ENCODE peak calls at places on chromosomes 16 and 17, in seven cellular contexts. One of them, this sample, is unnamed.

GRCh38 chr16:52068447-52069074 is 478.4 kb downstream of the TOX3 start:
- DNase-seq in H1: peak
- DNase-seq in GM12878: no peak
- DNase-seq in stomach: peak
- DNase-seq in sigmoid colon: no peak
- DNase-seq in GM23338: peak
- DNase-seq in breast epithelium: no peak
- DNase-seq in this sample: no peak

GRCh38 chr16:11380836-11381235 is 35.6 kb downstream of the RMI2 start:
- DNase-seq in sigmoid colon: peak
- DNase-seq in breast epithelium: no peak
- DNase-seq in stomach: no peak
- DNase-seq in GM23338: no peak
- DNase-seq in H1: no peak
- DNase-seq in GM12878: no peak
- DNase-seq in this sample: peak

GRCh38 chr17:3335876-3336275 is 37.7 kb upstream of the OR3A1 start:
- DNase-seq in stomach: no peak
- DNase-seq in breast epithelium: no peak
- DNase-seq in GM23338: peak
- DNase-seq in GM12878: no peak
- DNase-seq in H1: no peak
- DNase-seq in sigmoid colon: no peak
- DNase-seq in this sample: no peak

GRCh38 chr16:80407265-80407987 is 133.4 kb upstream of the DYNLRB2 start:
- DNase-seq in stomach: no peak
- DNase-seq in GM23338: no peak
- DNase-seq in GM12878: no peak
- DNase-seq in H1: no peak
- DNase-seq in breast epithelium: no peak
- DNase-seq in sigmoid colon: no peak
- DNase-seq in this sample: no peak

GRCh38 chr16:28313587-28313986 is 21.3 kb downstream of the SBK1 start:
- DNase-seq in GM23338: no peak
- DNase-seq in GM12878: no peak
- DNase-seq in H1: no peak
- DNase-seq in breast epithelium: no peak
- DNase-seq in sigmoid colon: no peak
- DNase-seq in stomach: no peak
- DNase-seq in this sample: no peak

GRCh38 chr17:39659286-39660010 is 5.7 kb upstream of the TCAP start:
- DNase-seq in stomach: no peak
- DNase-seq in GM12878: no peak
- DNase-seq in sigmoid colon: no peak
- DNase-seq in GM23338: no peak
- DNase-seq in H1: no peak
- DNase-seq in breast epithelium: no peak
- DNase-seq in this sample: peak

GRCh38 chr17:1322469-1322868 is 43.0 kb downstream of the TRARG1 start:
- DNase-seq in GM12878: no peak
- DNase-seq in stomach: no peak
- DNase-seq in breast epithelium: no peak
- DNase-seq in H1: no peak
- DNase-seq in sigmoid colon: no peak
- DNase-seq in GM23338: no peak
- DNase-seq in this sample: no peak

GRCh38 chr16:66135376-66135775 is 231.1 kb upstream of the CDH5 start:
- DNase-seq in breast epithelium: peak
- DNase-seq in stomach: no peak
- DNase-seq in GM23338: no peak
- DNase-seq in H1: no peak
- DNase-seq in sigmoid colon: peak
- DNase-seq in GM12878: no peak
- DNase-seq in this sample: no peak

GRCh38 chr17:57995076-57995956 is 7.3 kb upstream of the VEZF1 start:
- DNase-seq in GM12878: no peak
- DNase-seq in breast epithelium: peak
- DNase-seq in GM23338: peak
- DNase-seq in stomach: peak
- DNase-seq in sigmoid colon: peak
- DNase-seq in H1: no peak
- DNase-seq in this sample: no peak

GRCh38 chr16:75203667-75204409 is 3.1 kb downstream of the CTRB2 start:
- DNase-seq in GM12878: no peak
- DNase-seq in breast epithelium: no peak
- DNase-seq in GM23338: no peak
- DNase-seq in stomach: no peak
- DNase-seq in sigmoid colon: peak
- DNase-seq in H1: no peak
- DNase-seq in this sample: peak

GRCh38 chr16:30184430-30185140 is 1.2 kb downstream of the CORO1A start:
- DNase-seq in stomach: peak
- DNase-seq in breast epithelium: no peak
- DNase-seq in GM23338: peak
- DNase-seq in sigmoid colon: peak
- DNase-seq in H1: peak
- DNase-seq in GM12878: peak
- DNase-seq in this sample: peak

GRCh38 chr17:77409282-77410161 is 268.8 kb downstream of the SEC14L1 start:
- DNase-seq in H1: peak
- DNase-seq in sigmoid colon: peak
- DNase-seq in breast epithelium: peak
- DNase-seq in GM12878: no peak
- DNase-seq in stomach: peak
- DNase-seq in GM23338: peak
- DNase-seq in this sample: no peak

GRCh38 chr17:75695141-75695829 is 26.0 kb upstream of the ITGB4 start:
- DNase-seq in GM23338: no peak
- DNase-seq in H1: no peak
- DNase-seq in stomach: no peak
- DNase-seq in sigmoid colon: no peak
- DNase-seq in breast epithelium: no peak
- DNase-seq in GM12878: no peak
- DNase-seq in this sample: no peak

GRCh38 chr16:68396481-68396880 is 51.8 kb downstream of the SMPD3 start:
- DNase-seq in H1: no peak
- DNase-seq in stomach: peak
- DNase-seq in breast epithelium: peak
- DNase-seq in sigmoid colon: no peak
- DNase-seq in GM12878: no peak
- DNase-seq in GM23338: peak
- DNase-seq in this sample: peak

GRCh38 chr16:64950262-64950661 is 171.6 kb downstream of the CDH11 start:
- DNase-seq in H1: peak
- DNase-seq in breast epithelium: no peak
- DNase-seq in sigmoid colon: no peak
- DNase-seq in stomach: no peak
- DNase-seq in GM12878: no peak
- DNase-seq in GM23338: peak
- DNase-seq in this sample: no peak

GRCh38 chr17:28745777-28746473 is 2.1 kb downstream of the TRAF4 start:
- DNase-seq in stomach: peak
- DNase-seq in sigmoid colon: no peak
- DNase-seq in breast epithelium: peak
- DNase-seq in GM12878: no peak
- DNase-seq in H1: peak
- DNase-seq in GM23338: peak
- DNase-seq in this sample: peak

GRCh38 chr16:81265658-81266451 is 27.4 kb downstream of the BCO1 start:
- DNase-seq in stomach: peak
- DNase-seq in breast epithelium: peak
- DNase-seq in GM23338: no peak
- DNase-seq in H1: no peak
- DNase-seq in sigmoid colon: peak
- DNase-seq in GM12878: no peak
- DNase-seq in this sample: no peak

DNA sequence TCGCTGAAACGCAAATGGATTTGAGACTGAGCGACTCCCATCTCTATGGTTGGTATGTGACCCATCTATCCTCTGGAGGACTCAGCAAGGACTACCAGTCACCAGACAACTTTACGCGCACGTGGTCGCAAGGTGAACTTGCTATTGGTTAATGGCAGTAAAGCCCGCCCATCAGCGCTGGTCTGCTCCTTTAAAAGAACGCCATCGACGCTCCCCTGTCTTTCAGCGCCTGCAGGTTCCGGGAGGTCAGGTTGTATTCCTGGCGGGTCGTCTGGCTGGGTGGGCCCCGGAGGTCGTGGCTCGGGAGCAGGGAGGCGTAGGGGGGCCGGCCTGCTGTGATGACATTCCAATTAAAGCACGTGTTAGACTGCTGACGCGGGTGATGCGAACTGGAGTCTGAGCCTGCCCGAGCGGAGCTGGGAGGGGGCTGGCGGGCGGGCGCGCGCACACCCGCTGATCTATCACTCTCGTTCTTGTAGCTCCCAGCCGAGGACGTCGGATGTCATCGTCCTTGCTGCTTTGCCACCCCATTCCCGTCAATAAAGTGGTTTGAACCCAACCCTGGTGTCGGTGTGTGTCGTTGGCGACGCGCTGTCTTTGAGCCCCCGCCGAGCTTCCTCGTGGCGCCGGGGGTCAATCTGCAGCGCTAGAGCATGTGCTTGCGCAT is 15.9 kb upstream of the ERN1 start:
- DNase-seq in H1: peak
- DNase-seq in stomach: peak
- DNase-seq in breast epithelium: peak
- DNase-seq in sigmoid colon: peak
- DNase-seq in GM12878: peak
- DNase-seq in GM23338: peak
- DNase-seq in this sample: peak
- TF ChIP-seq CTCF in H1: no peak
- TF ChIP-seq CTCF in stomach: no peak
- TF ChIP-seq CTCF in breast epithelium: peak
- TF ChIP-seq CTCF in sigmoid colon: no peak
- TF ChIP-seq CTCF in GM12878: no peak
- TF ChIP-seq CTCF in GM23338: no peak
- TF ChIP-seq CTCF in this sample: peak

GRCh38 chr16:73049051-73049910 is 1.4 kb upstream of the ZFHX3 start:
- DNase-seq in breast epithelium: no peak
- DNase-seq in GM23338: no peak
- DNase-seq in H1: no peak
- DNase-seq in stomach: no peak
- DNase-seq in GM12878: no peak
- DNase-seq in sigmoid colon: no peak
- DNase-seq in this sample: no peak

GRCh38 chr16:73051903-73052302 is 4.0 kb upstream of the ZFHX3 start:
- DNase-seq in GM12878: no peak
- DNase-seq in GM23338: no peak
- DNase-seq in H1: no peak
- DNase-seq in stomach: no peak
- DNase-seq in breast epithelium: no peak
- DNase-seq in sigmoid colon: no peak
- DNase-seq in this sample: no peak

GRCh38 chr16:73051216-73051615 is 3.3 kb upstream of the ZFHX3 start:
- DNase-seq in H1: no peak
- DNase-seq in GM23338: no peak
- DNase-seq in breast epithelium: no peak
- DNase-seq in GM12878: no peak
- DNase-seq in sigmoid colon: no peak
- DNase-seq in stomach: no peak
- DNase-seq in this sample: no peak

GRCh38 chr16:73048292-73049050 is 543 bp upstream of the ZFHX3 start:
- DNase-seq in breast epithelium: no peak
- DNase-seq in GM23338: peak
- DNase-seq in H1: no peak
- DNase-seq in sigmoid colon: peak
- DNase-seq in stomach: peak
- DNase-seq in GM12878: no peak
- DNase-seq in this sample: peak

DNA sequence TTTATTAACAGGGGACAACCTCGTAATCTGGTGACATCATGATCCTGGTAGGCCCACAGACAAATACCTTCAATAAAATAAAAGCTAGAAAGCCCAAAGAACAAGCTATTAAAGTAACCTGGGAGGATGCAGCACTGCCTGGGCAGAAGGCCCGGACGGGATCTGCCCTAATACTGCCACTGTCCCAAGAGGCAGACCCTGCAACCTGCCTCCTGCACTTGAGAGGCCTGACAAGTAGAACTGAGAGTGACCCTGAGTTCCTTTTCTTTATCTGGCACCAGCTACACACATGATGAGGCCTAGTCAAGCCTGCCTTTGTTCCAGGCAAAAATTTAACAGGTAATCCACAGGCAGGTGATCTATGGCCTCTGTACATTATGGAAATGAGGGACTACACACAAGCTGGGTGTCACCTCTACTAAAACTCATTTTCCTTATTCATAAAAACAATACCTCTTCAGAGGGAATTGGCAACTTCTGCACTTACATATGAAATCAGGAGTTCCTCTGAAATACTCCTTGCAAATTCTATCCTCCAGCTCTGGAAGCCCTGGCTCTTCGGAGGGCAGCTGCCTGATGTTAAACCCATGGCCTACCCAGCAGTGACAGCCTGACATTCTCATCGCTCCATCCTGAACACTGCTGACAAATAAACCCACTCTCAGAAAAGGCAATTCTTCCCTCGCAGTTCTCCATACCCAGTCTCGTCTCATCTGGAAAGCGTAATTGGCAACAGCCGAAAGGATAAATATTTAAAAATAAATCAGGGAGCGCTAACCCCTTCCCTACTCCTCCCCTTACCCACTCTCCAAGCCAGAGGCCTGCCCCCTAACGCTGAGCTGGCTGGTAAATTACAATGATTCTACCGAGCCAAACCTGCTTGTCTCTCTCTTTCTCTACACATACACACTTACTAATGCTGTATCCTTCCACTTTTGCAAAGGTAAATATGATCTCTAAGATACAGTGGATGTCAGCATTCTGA is 2.5 kb upstream of the ZFHX3 start:
- DNase-seq in sigmoid colon: no peak
- DNase-seq in breast epithelium: no peak
- DNase-seq in GM12878: no peak
- DNase-seq in stomach: no peak
- DNase-seq in H1: no peak
- DNase-seq in GM23338: no peak
- DNase-seq in this sample: no peak
- TF ChIP-seq POLR2AphosphoS5 in sigmoid colon: no peak
- TF ChIP-seq POLR2AphosphoS5 in breast epithelium: no peak
- TF ChIP-seq POLR2AphosphoS5 in GM12878: no peak
- TF ChIP-seq POLR2AphosphoS5 in stomach: no peak
- TF ChIP-seq POLR2AphosphoS5 in H1: no peak
- TF ChIP-seq POLR2AphosphoS5 in GM23338: no peak
- TF ChIP-seq POLR2AphosphoS5 in this sample: no peak

GRCh38 chr17:9225305-9226101 is 204.2 kb downstream of the NTN1 start:
- DNase-seq in GM23338: peak
- DNase-seq in sigmoid colon: peak
- DNase-seq in GM12878: no peak
- DNase-seq in stomach: no peak
- DNase-seq in breast epithelium: no peak
- DNase-seq in H1: peak
- DNase-seq in this sample: peak
- TF ChIP-seq CTCF in GM23338: peak
- TF ChIP-seq CTCF in sigmoid colon: no peak
- TF ChIP-seq CTCF in GM12878: no peak
- TF ChIP-seq CTCF in stomach: no peak
- TF ChIP-seq CTCF in breast epithelium: no peak
- TF ChIP-seq CTCF in H1: peak
- TF ChIP-seq CTCF in this sample: no peak

DNA sequence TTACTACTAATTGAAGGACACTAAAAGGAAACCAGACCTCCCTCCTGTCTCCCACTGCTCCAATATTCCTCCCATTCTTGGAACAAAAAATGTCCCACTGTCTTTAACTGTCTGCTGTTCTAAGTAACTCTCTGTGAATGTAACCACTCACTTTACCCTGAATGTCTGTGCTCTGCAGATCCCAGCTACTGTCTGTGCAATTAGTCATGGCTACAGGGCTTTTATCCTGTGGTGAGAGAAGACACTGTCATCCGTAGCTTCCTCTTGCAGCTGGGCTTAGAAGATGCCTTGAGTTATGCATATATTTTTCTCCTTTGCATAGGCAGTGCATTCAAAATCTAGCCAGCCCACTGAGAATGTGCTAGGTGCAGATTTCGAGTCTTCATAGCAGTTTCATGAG is 853.8 kb downstream of the CDH8 start:
- DNase-seq in stomach: no peak
- DNase-seq in breast epithelium: no peak
- DNase-seq in sigmoid colon: no peak
- DNase-seq in H1: no peak
- DNase-seq in GM23338: no peak
- DNase-seq in GM12878: peak
- DNase-seq in this sample: no peak
- TF ChIP-seq POLR2AphosphoS5 in stomach: no peak
- TF ChIP-seq POLR2AphosphoS5 in breast epithelium: no peak
- TF ChIP-seq POLR2AphosphoS5 in sigmoid colon: no peak
- TF ChIP-seq POLR2AphosphoS5 in H1: no peak
- TF ChIP-seq POLR2AphosphoS5 in GM23338: no peak
- TF ChIP-seq POLR2AphosphoS5 in GM12878: no peak
- TF ChIP-seq POLR2AphosphoS5 in this sample: no peak

This sample was measured in spleen.